ENCODE peak calls at places on chromosomes 4 and X, in four cellular contexts. One of them, this sample, is unnamed.

GRCh38 chr4:72842323-72842722 is 227.2 kb downstream of the COX18 start:
- DNase-seq in globus pallidus: no peak
- DNase-seq in GM10248: no peak
- DNase-seq in CD8-positive, alpha-beta memory T cell: no peak
- DNase-seq in this sample: no peak

GRCh38 chrX:4656419-4656818 is 943.0 kb upstream of the PRKX start:
- DNase-seq in globus pallidus: no peak
- DNase-seq in GM10248: no peak
- DNase-seq in CD8-positive, alpha-beta memory T cell: no peak
- DNase-seq in this sample: no peak

GRCh38 chr4:86935833-86936721 is 1.3 kb downstream of the AFF1 start:
- DNase-seq in globus pallidus: no peak
- DNase-seq in GM10248: peak; percentile 76
- DNase-seq in CD8-positive, alpha-beta memory T cell: peak; percentile 48
- DNase-seq in this sample: peak; percentile 87

GRCh38 chr4:115883251-115883650 is 769.8 kb upstream of the NDST4 start:
- DNase-seq in globus pallidus: no peak
- DNase-seq in GM10248: no peak
- DNase-seq in CD8-positive, alpha-beta memory T cell: no peak
- DNase-seq in this sample: no peak

GRCh38 chr4:27397886-27398285 is 537.2 kb downstream of the STIM2 start:
- DNase-seq in globus pallidus: no peak
- DNase-seq in GM10248: no peak
- DNase-seq in CD8-positive, alpha-beta memory T cell: no peak
- DNase-seq in this sample: no peak

GRCh38 chr4:168551211-168551610 is 54.4 kb downstream of the PALLD start:
- DNase-seq in globus pallidus: no peak
- DNase-seq in GM10248: no peak
- DNase-seq in CD8-positive, alpha-beta memory T cell: no peak
- DNase-seq in this sample: no peak

GRCh38 chrX:103210056-103210455 is 4.9 kb upstream of the BEX4 start:
- DNase-seq in globus pallidus: no peak
- DNase-seq in GM10248: no peak
- DNase-seq in CD8-positive, alpha-beta memory T cell: no peak
- DNase-seq in this sample: no peak

GRCh38 chrX:103431316-103431715 is 55.0 kb downstream of the BEX3 start:
- DNase-seq in globus pallidus: no peak
- DNase-seq in GM10248: no peak
- DNase-seq in CD8-positive, alpha-beta memory T cell: no peak
- DNase-seq in this sample: no peak

GRCh38 chr4:15410750-15411149 is 17.1 kb upstream of the C1QTNF7 start:
- DNase-seq in globus pallidus: no peak
- DNase-seq in GM10248: no peak
- DNase-seq in CD8-positive, alpha-beta memory T cell: no peak
- DNase-seq in this sample: peak; percentile 8

GRCh38 chr4:186845137-186845842 is 121.6 kb upstream of the FAT1 start:
- DNase-seq in globus pallidus: no peak
- DNase-seq in GM10248: no peak
- DNase-seq in CD8-positive, alpha-beta memory T cell: no peak
- DNase-seq in this sample: no peak

GRCh38 chrX:21802054-21802660 is 37.3 kb upstream of the MBTPS2 start:
- DNase-seq in globus pallidus: no peak
- DNase-seq in GM10248: no peak
- DNase-seq in CD8-positive, alpha-beta memory T cell: no peak
- DNase-seq in this sample: no peak

GRCh38 chr4:1975880-1976279 is 32.9 kb downstream of the NELFA start:
- DNase-seq in globus pallidus: no peak
- DNase-seq in GM10248: no peak
- DNase-seq in CD8-positive, alpha-beta memory T cell: no peak
- DNase-seq in this sample: no peak

GRCh38 chr4:10031663-10032590 is 10.6 kb upstream of the SLC2A9 start:
- DNase-seq in globus pallidus: no peak
- DNase-seq in GM10248: no peak
- DNase-seq in CD8-positive, alpha-beta memory T cell: no peak
- DNase-seq in this sample: no peak

GRCh38 chr4:110139815-110140214 is 58.6 kb downstream of the ELOVL6 start:
- DNase-seq in globus pallidus: no peak
- DNase-seq in GM10248: no peak
- DNase-seq in CD8-positive, alpha-beta memory T cell: no peak
- DNase-seq in this sample: no peak

GRCh38 chr4:106365613-106366012 is 3.0 kb downstream of the GIMD1 start:
- DNase-seq in globus pallidus: no peak
- DNase-seq in GM10248: no peak
- DNase-seq in CD8-positive, alpha-beta memory T cell: no peak
- DNase-seq in this sample: no peak

This sample was measured in GM12865.